ENCODE peak calls at places on chromosomes 3 and 15, in eight cellular contexts. M is activated CD8-positive, alpha-beta T cell treated with anti-CD3 and anti-CD28 coated beads for 36 hours; F is activated gamma-delta T cell treated with Interleukin-2 at 50 U/mL for 16 hours; O is neuronal stem cell; J is hypothalamus; A is midbrain; U is neural crest cell; H is body of pancreas. I is an unnamed sample.

GRCh38 chr15:39598186-39598850 is 17.4 kb downstream of the THBS1 start:
- DNase-seq in M (no peak), A (no peak), O (no peak), J (no peak), F (no peak), H (no peak), U (no peak), I (no peak)

GRCh38 chr3:184505053-184505452 is 56.5 kb upstream of the EPHB3 start:
- DNase-seq in U (no peak), F (no peak), H (no peak), J (no peak), O (no peak), M (no peak), A (no peak), I (no peak)

GRCh38 chr3:84573962-84574361 is 384.8 kb upstream of the CADM2 start:
- DNase-seq in A (no peak), M (no peak), H (no peak), J (no peak), U (no peak), O (no peak), F (no peak), I (no peak)

GRCh38 chr3:187567741-187568140 is 102.5 kb downstream of the SST start:
- DNase-seq in O (no peak), M (no peak), U (no peak), F (no peak), A (no peak), H (no peak), J (no peak), I (no peak)

GRCh38 chr3:5057857-5058324 is 64.2 kb upstream of the ARL8B start:
- DNase-seq in J (peak), H (peak), M (peak), A (peak), O (peak), U (peak), F (peak), I (peak)

GRCh38 chr3:124558898-124559649 is 171.2 kb upstream of the UMPS start:
- DNase-seq in F (no peak), A (peak), H (peak), J (peak), M (no peak), O (no peak), U (no peak), I (no peak)

GRCh38 chr15:31292391-31293020 is 34.1 kb upstream of the KLF13 start:
- DNase-seq in U (peak), H (no peak), J (no peak), A (peak), M (no peak), O (no peak), F (no peak), I (peak)

GRCh38 chr3:126554560-126555525 is 3.9 kb downstream of the C3orf22 start:
- DNase-seq in J (no peak), A (no peak), O (no peak), H (no peak), F (no peak), U (no peak), M (no peak), I (no peak)

GRCh38 chr15:100125627-100126231 is 216.0 kb downstream of the ADAMTS17 start:
- DNase-seq in O (no peak), F (no peak), H (peak), U (no peak), A (peak), J (peak), M (no peak), I (no peak)

GRCh38 chr3:173743111-173743510 is 345.6 kb downstream of the NLGN1 start:
- DNase-seq in U (no peak), A (no peak), F (no peak), H (no peak), O (no peak), J (no peak), M (no peak), I (no peak)

GRCh38 chr15:96213045-96213444 is 117.5 kb upstream of the NR2F2 start:
- DNase-seq in A (no peak), H (no peak), J (no peak), M (no peak), F (no peak), O (no peak), U (no peak), I (no peak)

I was measured in ecto neural progenitor cell.